ENCODE peak calls at places on chromosomes 16 and 17, in five cellular contexts. S is PC-9; J is activated CD4-positive, alpha-beta T cell treated with anti-CD3 and anti-CD28 coated beads, Interleukin-2, amount 10 ng/mL, durations not matched to agents 7 days and 5 days; K is left ventricle myocardium inferior; I is stimulated activated CD4-positive, alpha-beta T cell treated with anti-CD3 and anti-CD28 coated beads, Interleukin-2, amount 100 ng/mL, for 48 hours. Q is an unnamed sample.

GRCh38 chr17:8629371-8630226 is 926 bp downstream of the MYH10 start:
- DNase-seq in S (no peak), J (peak), K (peak), I (no peak), Q (no peak)

GRCh38 chr17:81607431-81607830 is 29.5 kb downstream of the NPLOC4 start:
- DNase-seq in S (no peak), J (no peak), K (no peak), I (no peak), Q (no peak)

GRCh38 chr17:28963841-28964240 is 12.5 kb upstream of the PHF12 start:
- DNase-seq in S (no peak), J (no peak), K (no peak), I (no peak), Q (no peak)

GRCh38 chr17:64306850-64307463 is 43.9 kb upstream of the TEX2 start:
- DNase-seq in S (peak), J (peak), K (peak), I (peak), Q (no peak)

GRCh38 chr17:61463068-61463980 is 11.1 kb downstream of the TBX4 start:
- DNase-seq in S (no peak), J (no peak), K (no peak), I (no peak), Q (no peak)

GRCh38 chr16:88690341-88691128 is 4.2 kb upstream of the SNAI3 start:
- DNase-seq in S (no peak), J (no peak), K (no peak), I (no peak), Q (no peak)

GRCh38 chr16:84700518-84701277 is 898 bp downstream of the USP10 start:
- DNase-seq in S (peak), J (peak), K (no peak), I (peak), Q (no peak)

GRCh38 chr17:27577124-27577761 is 53.7 kb upstream of the LGALS9 start:
- DNase-seq in S (no peak), J (no peak), K (no peak), I (no peak), Q (no peak)

GRCh38 chr17:71748872-71749271 is 371.9 kb upstream of the SOX9 start:
- DNase-seq in S (no peak), J (no peak), K (no peak), I (no peak), Q (no peak)

GRCh38 chr17:12637015-12637414 is 28.7 kb upstream of the MYOCD start:
- DNase-seq in S (no peak), J (no peak), K (no peak), I (no peak), Q (peak)

GRCh38 chr17:81419886-81420768 is 24.9 kb downstream of the BAHCC1 start:
- DNase-seq in S (peak), J (no peak), K (peak), I (no peak), Q (no peak)

GRCh38 chr17:10729334-10730193 is at the start of gene TMEM220:
- DNase-seq in S (no peak), J (peak), K (peak), I (peak), Q (peak)

GRCh38 chr16:24685539-24686432 is 43.7 kb upstream of the TNRC6A start:
- DNase-seq in S (peak), J (no peak), K (peak), I (no peak), Q (no peak)

GRCh38 chr17:29389994-29390855 is at the start of gene TAOK1:
- DNase-seq in S (peak), J (peak), K (peak), I (peak), Q (peak)

GRCh38 chr16:23561586-23561985 is 4.1 kb downstream of the UBFD1 start:
- DNase-seq in S (no peak), J (no peak), K (no peak), I (no peak), Q (no peak)

GRCh38 chr17:79916991-79917901 is 78.0 kb upstream of the CBX4 start:
- DNase-seq in S (no peak), J (no peak), K (no peak), I (no peak), Q (no peak)

GRCh38 chr16:87353613-87354012 is 30.0 kb downstream of the FBXO31 start:
- DNase-seq in S (no peak), J (no peak), K (no peak), I (no peak), Q (no peak)

GRCh38 chr17:2158011-2158410 is 103.1 kb downstream of the HIC1 start:
- DNase-seq in S (no peak), J (no peak), K (no peak), I (no peak), Q (no peak)

GRCh38 chr17:17401271-17401781 is 75.5 kb upstream of the MED9 start:
- DNase-seq in S (peak), J (no peak), K (no peak), I (no peak), Q (no peak)

GRCh38 chr16:89880477-89881367 is 7.3 kb downstream of the TCF25 start:
- DNase-seq in S (no peak), J (no peak), K (no peak), I (no peak), Q (peak)

GRCh38 chr17:17890773-17891759 is 54.3 kb upstream of the SREBF1 start:
- DNase-seq in S (peak), J (peak), K (peak), I (peak), Q (no peak)

GRCh38 chr17:18246880-18247612 is 11.5 kb downstream of the FLII start:
- DNase-seq in S (peak), J (peak), K (peak), I (peak), Q (peak)

Q was measured in epithelial cell of prostate.